ENCODE peak calls at places on chromosomes 1 and 21, in six cellular contexts. Y, B, N, X, G and R are unnamed samples.

GRCh38 chr1:217527151-217527550 is 103.7 kb downstream of the GPATCH2 start:
- DNase-seq in Y (no peak), B (no peak), N (peak), X (no peak), G (no peak), R (no peak)

GRCh38 chr21:43849532-43850299 is 15.3 kb upstream of the AGPAT3 start:
- DNase-seq in Y (no peak), B (no peak), N (no peak), X (no peak), G (no peak), R (no peak)

GRCh38 chr21:44761011-44761729 is 40.5 kb downstream of the UBE2G2 start:
- DNase-seq in Y (peak), B (peak), N (peak), X (no peak), G (no peak), R (peak)

GRCh38 chr21:25967566-25968438 is 202.8 kb downstream of the APP start:
- DNase-seq in Y (no peak), B (no peak), N (no peak), X (no peak), G (no peak), R (no peak)

GRCh38 chr1:90925928-90926869 is 95.6 kb downstream of the ZNF644 start:
- DNase-seq in Y (peak), B (peak), N (no peak), X (no peak), G (peak), R (peak)

GRCh38 chr1:228420968-228421826 is 4.5 kb upstream of the TRIM17 start:
- DNase-seq in Y (no peak), B (no peak), N (peak), X (no peak), G (no peak), R (no peak)

GRCh38 chr1:9275567-9276034 is 17.1 kb upstream of the SPSB1 start:
- DNase-seq in Y (no peak), B (no peak), N (peak), X (peak), G (peak), R (no peak)

GRCh38 chr1:75134656-75134938 is 409 bp downstream of the LHX8 start:
- DNase-seq in Y (no peak), B (peak), N (no peak), X (no peak), G (no peak), R (no peak)

GRCh38 chr1:909861-910310 is 13.8 kb upstream of the SAMD11 start:
- DNase-seq in Y (peak), B (no peak), N (no peak), X (no peak), G (peak), R (no peak)

GRCh38 chr1:20719871-20720620 is 2.2 kb upstream of the KIF17 start:
- DNase-seq in Y (no peak), B (no peak), N (no peak), X (no peak), G (no peak), R (no peak)

GRCh38 chr21:44018813-44019567 is 6.9 kb downstream of the TRAPPC10 start:
- DNase-seq in Y (no peak), B (no peak), N (no peak), X (no peak), G (no peak), R (no peak)

GRCh38 chr1:40772146-40772770 is 11.3 kb upstream of the KCNQ4 start:
- DNase-seq in Y (no peak), B (no peak), N (no peak), X (no peak), G (no peak), R (no peak)

GRCh38 chr1:52658795-52659194 is 25.8 kb downstream of the SHISAL2A start:
- DNase-seq in Y (no peak), B (no peak), N (peak), X (no peak), G (no peak), R (no peak)

GRCh38 chr1:220884981-220885918 is 6.0 kb downstream of the HLX start:
- DNase-seq in Y (peak), B (peak), N (no peak), X (no peak), G (no peak), R (no peak)
- H3K27ac ChIP-seq in Y (no peak), B (no peak), N (no peak), X (no peak), G (no peak), R (no peak)

DNA sequence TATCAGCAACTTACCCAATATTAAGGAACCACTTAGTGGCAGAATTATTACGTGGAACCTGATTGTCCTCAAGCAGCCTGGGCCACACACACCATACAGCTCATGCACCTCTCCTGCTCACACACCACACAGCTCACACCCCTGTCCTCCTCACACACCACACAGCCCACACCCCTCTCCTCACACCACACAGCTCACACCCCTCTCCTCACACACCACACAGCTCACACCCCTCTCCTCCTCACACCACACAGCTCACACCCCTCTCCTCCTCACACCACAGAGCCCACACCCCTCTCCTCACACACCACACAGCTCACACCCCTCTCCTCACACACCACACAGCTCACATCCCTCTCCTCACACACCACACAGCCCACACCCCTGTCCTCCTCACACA is 36.8 kb upstream of the LAMC2 start:
- DNase-seq in Y (no peak), B (no peak), N (no peak), X (no peak), G (no peak), R (no peak)
- H2AFZ ChIP-seq in Y (no peak), B (no peak), N (no peak), X (no peak), G (no peak), R (no peak)

GRCh38 chr21:38167345-38167744 is 89.4 kb upstream of the KCNJ15 start:
- DNase-seq in Y (no peak), B (no peak), N (no peak), X (no peak), G (no peak), R (no peak)

GRCh38 chr21:38170705-38171682 is 85.8 kb upstream of the KCNJ15 start:
- DNase-seq in Y (no peak), B (peak), N (peak), X (no peak), G (peak), R (no peak)

GRCh38 chr21:38171723-38172344 is 85.0 kb upstream of the KCNJ15 start:
- DNase-seq in Y (peak), B (peak), N (peak), X (no peak), G (peak), R (peak)

GRCh38 chr21:38166214-38166547 is 90.6 kb upstream of the KCNJ15 start:
- DNase-seq in Y (no peak), B (no peak), N (no peak), X (no peak), G (peak), R (no peak)

DNA sequence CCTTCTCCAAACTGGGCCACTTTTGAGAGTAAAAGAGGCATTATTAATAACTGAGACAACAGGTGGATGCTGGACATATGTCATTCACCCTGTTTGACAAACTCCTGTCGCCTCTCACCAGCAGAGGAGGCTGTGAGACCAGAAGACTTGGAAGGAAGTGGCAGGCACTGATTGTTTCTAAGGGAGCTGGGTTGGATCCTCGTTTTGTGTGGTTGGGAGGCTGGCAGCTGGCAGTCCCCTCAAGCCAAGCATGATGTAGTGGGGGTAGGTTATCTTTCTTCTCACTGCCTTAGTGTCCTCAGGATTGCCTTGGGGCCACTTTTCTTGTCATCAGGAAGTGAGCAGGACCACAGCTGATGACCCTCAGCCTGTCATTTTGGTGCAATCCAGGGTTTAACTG is 86.5 kb upstream of the KCNJ15 start:
- DNase-seq in Y (peak), B (peak), N (peak), X (no peak), G (peak), R (peak)
- TF ChIP-seq EZH2phosphoT487 in Y (no peak), B (no peak), N (no peak), X (no peak), G (no peak), R (no peak)

DNA sequence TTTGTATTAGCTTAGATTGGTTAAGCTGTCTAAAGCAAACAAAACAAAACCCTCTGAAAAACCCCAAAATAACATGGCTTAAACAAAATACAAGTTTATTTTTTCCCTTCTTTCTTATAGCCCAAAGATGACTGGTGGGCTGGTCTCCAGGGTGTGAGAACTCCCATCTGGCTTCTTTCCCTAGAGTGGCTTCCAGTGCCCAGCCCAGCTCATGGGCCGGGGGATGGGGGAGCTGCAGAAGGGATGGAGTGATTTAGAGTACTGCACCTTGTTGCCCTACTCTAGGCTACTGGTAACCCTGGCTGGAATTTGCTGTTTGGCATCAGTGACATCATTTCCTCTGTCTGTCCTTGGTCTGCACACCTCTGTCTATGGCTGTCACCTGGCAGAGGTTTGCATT is 223.0 kb downstream of the PBX1 start:
- DNase-seq in Y (no peak), B (no peak), N (no peak), X (no peak), G (peak), R (no peak)
- H3K27ac ChIP-seq in Y (no peak), B (no peak), N (no peak), X (no peak), G (peak), R (no peak)

GRCh38 chr1:234970731-234971476 is 157.7 kb downstream of the TOMM20 start:
- DNase-seq in Y (peak), B (peak), N (peak), X (no peak), G (peak), R (peak)

GRCh38 chr1:234969011-234969441 is 159.6 kb downstream of the TOMM20 start:
- DNase-seq in Y (peak), B (no peak), N (no peak), X (no peak), G (no peak), R (no peak)

GRCh38 chr1:234969630-234970370 is 158.8 kb downstream of the TOMM20 start:
- DNase-seq in Y (peak), B (peak), N (peak), X (no peak), G (peak), R (peak)

GRCh38 chr1:234971586-234972297 is 156.9 kb downstream of the TOMM20 start:
- DNase-seq in Y (no peak), B (no peak), N (no peak), X (no peak), G (no peak), R (peak)

GRCh38 chr1:234970371-234970730 is 158.3 kb downstream of the TOMM20 start:
- DNase-seq in Y (no peak), B (no peak), N (no peak), X (no peak), G (no peak), R (peak)
- H2AFZ ChIP-seq in Y (no peak), B (no peak), N (no peak), X (no peak), G (peak), R (no peak)

GRCh38 chr1:151197863-151198253 is 494 bp upstream of the PIP5K1A start:
- DNase-seq in Y (no peak), B (peak), N (no peak), X (no peak), G (no peak), R (peak)
- TF ChIP-seq EZH2phosphoT487 in Y (no peak), B (no peak), N (no peak), X (no peak), G (no peak), R (no peak)

DNA sequence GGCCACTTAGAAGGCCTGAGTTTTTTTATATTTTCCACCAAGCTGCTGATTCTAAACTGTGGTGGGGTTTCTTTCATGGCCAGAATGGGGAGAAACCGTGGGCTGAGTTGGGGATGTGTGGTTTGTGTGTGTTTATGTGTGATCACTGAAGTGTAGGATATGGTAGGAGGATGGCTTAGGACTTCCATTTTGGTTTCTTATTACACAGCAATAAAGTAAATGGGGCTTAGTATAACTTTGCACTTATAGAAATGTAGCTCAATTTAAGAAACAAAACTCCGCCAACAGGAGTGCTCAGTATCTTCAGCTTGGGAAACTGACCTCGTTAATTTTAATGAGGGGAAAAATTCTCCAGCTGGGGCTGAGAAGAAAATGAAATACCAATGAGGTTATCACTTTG is 77.8 kb downstream of the PBX1 start:
- DNase-seq in Y (no peak), B (no peak), N (no peak), X (no peak), G (no peak), R (no peak)
- H3K27ac ChIP-seq in Y (no peak), B (peak), N (no peak), X (peak), G (peak), R (peak)

GRCh38 chr1:6129313-6129712 is 50.8 kb downstream of the CHD5 start:
- DNase-seq in Y (no peak), B (no peak), N (no peak), X (no peak), G (no peak), R (no peak)

GRCh38 chr1:6126521-6127067 is 53.5 kb downstream of the CHD5 start:
- DNase-seq in Y (no peak), B (no peak), N (no peak), X (no peak), G (no peak), R (no peak)

GRCh38 chr1:6128276-6129081 is 51.6 kb downstream of the CHD5 start:
- DNase-seq in Y (no peak), B (no peak), N (no peak), X (no peak), G (no peak), R (no peak)

GRCh38 chr1:6126028-6126427 is 54.1 kb downstream of the CHD5 start:
- DNase-seq in Y (no peak), B (no peak), N (no peak), X (no peak), G (no peak), R (no peak)

GRCh38 chr1:6127587-6128163 is 52.4 kb downstream of the CHD5 start:
- DNase-seq in Y (peak), B (peak), N (peak), X (peak), G (peak), R (peak)
- H2AFZ ChIP-seq in Y (peak), B (peak), N (peak), X (no peak), G (no peak), R (no peak)